ENCODE peak calls at places on chromosomes 12 and 14, in seven cellular contexts. D is ELF-1; L is KG1; C is putamen; Q is HEK293T; G is LoVo; B is stimulated activated CD4-positive, alpha-beta T cell treated with anti-CD3 and anti-CD28 coated beads, Interleukin-2, amount 100 ng/mL, for 24 hours. V is an unnamed sample.

GRCh38 chr12:24723759-24724158 is 225.1 kb downstream of the BCAT1 start:
- DNase-seq in C (no peak), Q (no peak), B (no peak), D (no peak), L (no peak), G (no peak), V (no peak)

GRCh38 chr12:2773199-2773875 is 21.4 kb upstream of the FKBP4 start:
- DNase-seq in B (no peak), Q (no peak), D (no peak), L (no peak), C (no peak), G (no peak), V (no peak)

GRCh38 chr12:126602611-126603010 is 1537.4 kb downstream of the AACS start:
- DNase-seq in B (no peak), C (no peak), D (no peak), L (no peak), G (no peak), Q (no peak), V (no peak)

GRCh38 chr12:95118138-95118787 is 44.8 kb upstream of the NR2C1 start:
- DNase-seq in D (no peak), L (no peak), B (no peak), G (no peak), C (no peak), Q (no peak), V (peak; percentile 62)

GRCh38 chr14:95123895-95124579 is 33.3 kb downstream of the DICER1 start:
- DNase-seq in L (no peak), D (no peak), C (no peak), G (no peak), Q (no peak), B (no peak), V (no peak)

GRCh38 chr12:92506460-92506859 is 196.3 kb upstream of the PLEKHG7 start:
- DNase-seq in L (no peak), G (no peak), D (peak; percentile 18), B (no peak), Q (no peak), C (no peak), V (no peak)

GRCh38 chr14:23930742-23931141 is 22.8 kb upstream of the DHRS4 start:
- DNase-seq in C (no peak), G (no peak), Q (no peak), L (no peak), D (no peak), B (no peak), V (no peak)

GRCh38 chr14:72644758-72645489 is 249.0 kb downstream of the DPF3 start:
- DNase-seq in Q (no peak), G (no peak), C (no peak), D (no peak), L (no peak), B (no peak), V (no peak)

GRCh38 chr12:8544295-8544694 is 3.6 kb upstream of the CLEC4E start:
- DNase-seq in C (peak; percentile 48), L (peak; percentile 33), B (peak; percentile 69), G (peak; percentile 75), D (peak; percentile 88), Q (peak; percentile 69), V (peak; percentile 27)

GRCh38 chr12:98741615-98742265 is 96.7 kb downstream of the APAF1 start:
- DNase-seq in L (no peak), B (no peak), G (no peak), C (no peak), Q (peak; percentile 42), D (peak; percentile 37), V (no peak)

GRCh38 chr14:32078030-32078793 is 1.1 kb downstream of the ARHGAP5 start:
- DNase-seq in G (peak; percentile 41), Q (peak; percentile 10), B (no peak), C (peak; percentile 77), L (no peak), D (no peak), V (peak; percentile 70)

GRCh38 chr12:79983492-79983891 is 48.6 kb upstream of the PPP1R12A start:
- DNase-seq in C (no peak), G (peak; percentile 12), L (no peak), D (no peak), B (no peak), Q (no peak), V (no peak)

GRCh38 chr12:54207539-54208267 is 18.9 kb upstream of the SMUG1 start:
- DNase-seq in D (peak; percentile 96), Q (peak; percentile 77), G (peak; percentile 85), L (no peak), B (peak; percentile 88), C (no peak), V (peak; percentile 56)